ENCODE peak calls at places on chromosome 17, in nine cellular contexts. A is dorsolateral prefrontal cortex, V is fibroblast of mammary gland, T is endothelial cell, F is colonic mucosa, Z is mucosa of descending colon, D is fibroblast of lung, N is astrocyte of the spinal cord, P is OCI-LY7. H is an unnamed sample.

GRCh38 chr17:10396529-10397163 is 23.8 kb upstream of the MYH13 start:
- DNase-seq in F (no peak), V (no peak), N (no peak), T (no peak), P (no peak), Z (no peak), A (no peak), D (no peak), H (no peak)

GRCh38 chr17:55154101-55154500 is 110.7 kb upstream of the HLF start:
- DNase-seq in V (no peak), F (no peak), A (no peak), N (no peak), D (no peak), P (no peak), Z (no peak), T (no peak), H (no peak)

GRCh38 chr17:64938925-64939474 is 19.7 kb upstream of the LRRC37A3 start:
- DNase-seq in A (no peak), V (peak), Z (no peak), D (no peak), P (peak), T (peak), F (peak), N (no peak), H (no peak)

GRCh38 chr17:19019041-19019941 is 14.7 kb upstream of the FAM83G start:
- DNase-seq in Z (peak), V (no peak), P (peak), N (no peak), A (peak), T (no peak), F (no peak), D (no peak), H (no peak)

GRCh38 chr17:76246080-76247066 is 6.1 kb upstream of the RNF157 start:
- DNase-seq in V (peak), D (peak), N (peak), Z (no peak), T (no peak), A (no peak), P (peak), F (no peak), H (no peak)

GRCh38 chr17:80264048-80264792 is 3.6 kb downstream of the RNF213 start:
- DNase-seq in F (no peak), N (no peak), D (no peak), A (no peak), P (peak), T (no peak), Z (peak), V (no peak), H (no peak)

GRCh38 chr17:19753661-19754463 is 5.8 kb upstream of the ALDH3A1 start:
- DNase-seq in A (peak), D (no peak), T (no peak), Z (peak), F (peak), P (no peak), V (no peak), N (no peak), H (no peak)

GRCh38 chr17:81335388-81336157 is 40.5 kb upstream of the SLC38A10 start:
- DNase-seq in Z (peak), A (no peak), V (no peak), F (peak), N (no peak), P (no peak), T (no peak), D (no peak), H (no peak)

GRCh38 chr17:6286239-6286638 is 148.7 kb downstream of the AIPL1 start:
- DNase-seq in T (no peak), F (no peak), N (no peak), Z (no peak), D (no peak), P (no peak), A (no peak), V (no peak), H (no peak)

GRCh38 chr17:77328823-77329740 is 188.3 kb downstream of the SEC14L1 start:
- DNase-seq in F (peak), V (no peak), D (no peak), A (no peak), P (no peak), N (no peak), Z (no peak), T (no peak), H (no peak)

GRCh38 chr17:13562271-13562800 is 39.4 kb downstream of the HS3ST3A1 start:
- DNase-seq in P (no peak), F (no peak), D (peak), A (no peak), V (peak), Z (no peak), N (peak), T (no peak), H (no peak)

GRCh38 chr17:40448639-40449261 is 5.5 kb downstream of the IGFBP4 start:
- DNase-seq in D (peak), F (peak), Z (peak), V (peak), A (no peak), P (no peak), N (no peak), T (no peak), H (no peak)

GRCh38 chr17:42675984-42676423 is 790 bp downstream of the PLEKHH3 start:
- DNase-seq in A (no peak), P (peak), D (peak), Z (no peak), F (peak), N (peak), T (peak), V (peak), H (no peak)

GRCh38 chr17:50841949-50842354 is 6.6 kb downstream of the WFIKKN2 start:
- DNase-seq in F (peak), P (peak), T (peak), A (no peak), Z (no peak), V (peak), D (peak), N (peak), H (no peak)

DNA sequence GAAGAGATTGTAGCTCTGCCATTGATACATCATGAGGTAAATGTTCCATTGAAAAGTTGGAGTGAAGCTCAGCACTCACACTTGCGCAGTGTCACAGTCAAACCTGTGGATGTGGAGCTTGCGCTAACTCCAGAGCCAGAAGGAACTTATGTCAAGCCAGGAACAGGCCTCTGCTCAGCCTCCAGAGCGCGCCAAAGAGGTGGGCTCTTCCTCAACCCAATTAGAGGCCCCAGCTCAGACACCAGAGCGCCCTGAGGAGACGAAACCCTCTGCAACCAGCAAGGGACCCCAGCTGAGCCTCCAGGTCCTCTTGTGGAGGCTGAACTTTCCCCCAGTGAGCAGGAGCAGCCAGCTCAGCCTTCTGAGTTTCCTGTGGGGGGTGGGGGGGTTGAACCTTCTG is 61.5 kb upstream of the FBXO47 start:
- DNase-seq in A (no peak), N (no peak), T (no peak), Z (no peak), D (no peak), V (no peak), P (peak), F (no peak), H (no peak)
- TF ChIP-seq CTCF in A (no peak), N (no peak), T (no peak), Z (no peak), D (no peak), V (no peak), P (peak), F (no peak), H (no peak)

GRCh38 chr17:57419940-57420522 is 163.7 kb downstream of the MSI2 start:
- DNase-seq in N (no peak), D (no peak), F (no peak), A (no peak), Z (no peak), P (no peak), V (no peak), T (no peak), H (no peak)
- TF ChIP-seq CTCF in N (no peak), D (no peak), F (no peak), A (no peak), Z (no peak), P (peak), V (no peak), T (no peak), H (no peak)

GRCh38 chr17:28204244-28204643 is 114.8 kb upstream of the TMEM97 start:
- DNase-seq in Z (no peak), P (no peak), V (no peak), D (no peak), T (no peak), N (no peak), F (no peak), A (no peak), H (no peak)
- TF ChIP-seq CTCF in Z (no peak), P (no peak), V (no peak), D (no peak), T (no peak), N (no peak), F (no peak), A (no peak), H (no peak)

GRCh38 chr17:46010597-46011186 is 11.6 kb downstream of the STH start:
- DNase-seq in D (no peak), P (no peak), T (no peak), A (no peak), Z (peak), V (no peak), N (no peak), F (no peak), H (no peak)
- TF ChIP-seq CTCF in D (no peak), P (no peak), T (no peak), A (no peak), Z (no peak), V (no peak), N (no peak), F (no peak), H (no peak)

DNA sequence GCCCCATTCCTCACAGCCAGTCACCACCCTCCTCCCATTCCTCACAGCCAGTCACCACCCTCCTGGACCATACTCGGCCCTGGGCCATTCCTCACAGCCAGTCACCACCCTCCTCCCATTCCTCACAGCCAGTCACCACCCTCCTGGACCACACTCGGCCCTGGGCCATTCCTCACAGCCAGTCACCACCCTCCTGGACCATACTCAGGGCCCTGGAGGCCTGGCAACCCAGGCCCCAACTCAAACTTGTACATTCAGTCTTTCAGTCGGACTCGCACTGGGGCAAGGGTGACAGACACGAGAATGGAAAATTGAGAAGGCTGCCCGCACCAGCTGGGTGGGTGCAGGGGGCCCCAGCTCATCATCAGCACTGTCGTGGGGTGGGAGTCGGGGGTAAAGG is 30.4 kb upstream of the FOXK2 start:
- DNase-seq in N (peak), P (no peak), T (no peak), D (peak), A (no peak), F (no peak), V (peak), Z (no peak), H (no peak)
- TF ChIP-seq CTCF in N (no peak), P (no peak), T (no peak), D (no peak), A (no peak), F (no peak), V (no peak), Z (no peak), H (no peak)

GRCh38 chr17:78900816-78901215 is 2.2 kb downstream of the CEP295NL start:
- DNase-seq in P (no peak), Z (no peak), V (no peak), D (no peak), A (no peak), F (no peak), N (no peak), T (no peak), H (no peak)

GRCh38 chr17:78901806-78902205 is 1.2 kb downstream of the CEP295NL start:
- DNase-seq in A (no peak), D (no peak), P (no peak), V (no peak), T (no peak), Z (no peak), N (no peak), F (no peak), H (no peak)

GRCh38 chr17:78903101-78903779 is at the start of gene CEP295NL:
- DNase-seq in A (no peak), N (peak), V (peak), Z (no peak), F (no peak), T (no peak), P (no peak), D (peak), H (no peak)

GRCh38 chr17:78905111-78905510 is 2.1 kb upstream of the CEP295NL start:
- DNase-seq in F (no peak), Z (no peak), D (no peak), V (peak), N (no peak), P (no peak), T (no peak), A (no peak), H (no peak)

GRCh38 chr17:78904371-78904770 is 1.4 kb upstream of the CEP295NL start:
- DNase-seq in V (peak), F (no peak), Z (no peak), P (no peak), D (no peak), A (no peak), N (no peak), T (no peak), H (no peak)
- TF ChIP-seq CTCF in V (no peak), F (no peak), Z (no peak), P (no peak), D (no peak), A (no peak), N (no peak), T (no peak), H (no peak)